ENCODE peak calls at places on chromosomes 16 and 17, in seven cellular contexts. G, O, W, I, C, K and A are unnamed samples.

GRCh38 chr17:78375401-78376079 is 2.9 kb upstream of the PGS1 start:
- DNase-seq in O (no peak), G (no peak), W (no peak), C (peak; percentile 89), I (no peak), K (no peak), A (no peak)

GRCh38 chr16:72897707-72898106 is 150.2 kb downstream of the ZFHX3 start:
- DNase-seq in W (no peak), C (no peak), G (no peak), O (no peak), K (no peak), I (no peak), A (no peak)

GRCh38 chr16:728131-728889 is 1.4 kb downstream of the HAGHL start:
- DNase-seq in G (no peak), W (peak; percentile 86), C (no peak), K (peak; percentile 96), I (no peak), O (peak; percentile 90), A (peak; percentile 93)

GRCh38 chr17:78351449-78352006 is 8.3 kb downstream of the SOCS3 start:
- DNase-seq in W (no peak), I (peak; percentile 73), K (no peak), C (peak; percentile 63), G (no peak), O (no peak), A (peak; percentile 63)

GRCh38 chr16:56351481-56351880 is 73.9 kb downstream of the AMFR start:
- DNase-seq in G (no peak), I (no peak), K (no peak), C (no peak), W (no peak), O (no peak), A (no peak)

GRCh38 chr17:28144019-28144418 is 101.5 kb downstream of the NLK start:
- DNase-seq in O (no peak), G (no peak), C (no peak), K (no peak), I (no peak), W (no peak), A (no peak)

GRCh38 chr17:81189670-81190530 is 23.9 kb upstream of the AATK start:
- DNase-seq in I (no peak), K (peak; percentile 74), O (peak; percentile 41), C (peak; percentile 29), W (no peak), G (no peak), A (peak; percentile 60)

GRCh38 chr17:5077781-5078105 is 524 bp upstream of the ZFP3 start:
- DNase-seq in K (no peak), I (no peak), O (no peak), W (no peak), G (no peak), C (no peak), A (no peak)

GRCh38 chr17:63631062-63631461 is 8.8 kb downstream of the MAP3K3 start:
- DNase-seq in C (no peak), G (no peak), K (no peak), W (no peak), O (no peak), I (no peak), A (no peak)

GRCh38 chr17:38464251-38464722 is 36.0 kb downstream of the ARHGAP23 start:
- DNase-seq in W (no peak), C (no peak), K (peak; percentile 83), O (peak; percentile 6), G (no peak), I (no peak), A (no peak)

GRCh38 chr17:40191237-40192208 is 14.3 kb downstream of the RAPGEFL1 start:
- DNase-seq in K (peak; percentile 87), O (peak; percentile 80), W (peak; percentile 43), I (peak; percentile 70), G (peak; percentile 30), C (peak; percentile 71), A (no peak)

GRCh38 chr17:38958756-38959155 is 8.4 kb downstream of the FBXO47 start:
- DNase-seq in O (no peak), K (no peak), I (no peak), W (no peak), G (no peak), C (no peak), A (peak; percentile 34)

GRCh38 chr17:2996208-2996855 is 67.1 kb downstream of the OR1D5 start:
- DNase-seq in K (no peak), G (no peak), C (no peak), I (no peak), O (no peak), W (no peak), A (no peak)

GRCh38 chr17:75181608-75182318 is 996 bp downstream of the SUMO2 start:
- DNase-seq in K (peak; percentile 36), W (no peak), G (no peak), O (peak; percentile 13), I (no peak), C (no peak), A (peak; percentile 49)

GRCh38 chr17:19796457-19796856 is 48.4 kb upstream of the ALDH3A1 start:
- DNase-seq in C (no peak), W (no peak), G (no peak), O (no peak), K (no peak), I (no peak), A (no peak)

GRCh38 chr17:77092025-77092424 is 48.7 kb upstream of the SEC14L1 start:
- DNase-seq in C (no peak), G (no peak), W (no peak), I (no peak), O (no peak), K (no peak), A (no peak)
- TF ChIP-seq JUND in C (no peak), G (no peak), W (no peak), I (no peak), O (no peak), K (no peak), A (no peak)

GRCh38 chr16:83789642-83790401 is 18.0 kb upstream of the HSBP1 start:
- DNase-seq in G (no peak), O (no peak), K (no peak), W (no peak), C (no peak), I (no peak), A (no peak)

GRCh38 chr16:83779881-83780280 is 27.9 kb upstream of the HSBP1 start:
- DNase-seq in W (no peak), O (no peak), C (no peak), I (no peak), G (no peak), K (peak; percentile 30), A (peak; percentile 32)

DNA sequence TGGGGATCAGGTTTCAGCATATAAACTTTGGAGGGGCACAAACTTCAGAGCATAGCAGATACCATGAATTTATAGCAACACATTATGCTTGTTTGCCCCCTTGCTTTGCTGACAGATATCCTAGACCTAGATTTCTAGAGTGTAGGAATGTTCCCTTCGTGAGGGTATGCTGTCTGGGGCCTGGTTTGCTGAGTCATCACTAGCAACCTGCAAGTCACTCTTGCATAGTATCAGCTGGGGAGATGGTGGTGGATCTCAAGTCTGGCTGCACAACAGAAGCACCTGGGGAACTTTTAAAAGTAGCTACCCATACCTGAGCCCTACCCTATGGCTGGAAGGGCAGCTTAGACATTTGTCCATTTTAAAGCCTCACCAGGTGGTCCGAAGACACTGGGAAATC is 22.3 kb upstream of the HSBP1 start:
- DNase-seq in W (no peak), I (no peak), C (no peak), G (no peak), O (peak; percentile 70), K (no peak), A (no peak)
- TF ChIP-seq JUND in W (no peak), I (no peak), C (no peak), G (no peak), O (peak; percentile 54), K (no peak), A (no peak)

GRCh38 chr16:66926171-66926570 is 836 bp upstream of the RRAD start:
- DNase-seq in W (no peak), G (no peak), K (no peak), C (no peak), I (no peak), O (no peak), A (no peak)

GRCh38 chr16:66928702-66929388 is 3.5 kb upstream of the RRAD start:
- DNase-seq in O (peak; percentile 65), W (no peak), C (peak; percentile 39), K (peak; percentile 59), I (peak; percentile 34), G (no peak), A (no peak)

GRCh38 chr16:66925322-66925840 is at the start of gene RRAD:
- DNase-seq in G (no peak), W (no peak), I (no peak), O (peak; percentile 38), C (no peak), K (no peak), A (no peak)

GRCh38 chr16:66927918-66928649 is 2.7 kb upstream of the RRAD start:
- DNase-seq in G (no peak), W (no peak), C (no peak), K (no peak), I (no peak), O (no peak), A (no peak)

GRCh38 chr16:66927012-66927436 is 1.7 kb upstream of the RRAD start:
- DNase-seq in C (peak; percentile 68), W (no peak), I (no peak), K (no peak), O (no peak), G (no peak), A (peak; percentile 20)
- TF ChIP-seq JUND in C (no peak), W (no peak), I (no peak), K (peak; percentile 49), O (no peak), G (no peak), A (no peak)

GRCh38 chr16:21964353-21964752 is 11.2 kb downstream of the UQCRC2 start:
- DNase-seq in I (no peak), W (no peak), K (no peak), G (no peak), C (no peak), O (no peak), A (no peak)
- TF ChIP-seq JUND in I (no peak), W (no peak), K (no peak), G (no peak), C (no peak), O (no peak), A (no peak)

GRCh38 chr17:41594363-41594915 is 7.7 kb upstream of the KRT14 start:
- DNase-seq in C (no peak), K (no peak), O (no peak), G (no peak), W (no peak), I (no peak), A (no peak)

GRCh38 chr17:41599680-41600079 is 12.9 kb downstream of the KRT16 start:
- DNase-seq in O (no peak), W (no peak), G (no peak), C (no peak), I (no peak), K (no peak), A (no peak)

GRCh38 chr17:41593306-41594095 is 6.8 kb upstream of the KRT14 start:
- DNase-seq in I (no peak), W (no peak), K (no peak), O (no peak), G (no peak), C (no peak), A (no peak)

GRCh38 chr17:41592601-41593305 is 6.1 kb upstream of the KRT14 start:
- DNase-seq in W (no peak), K (no peak), O (no peak), C (no peak), I (no peak), G (no peak), A (no peak)

DNA sequence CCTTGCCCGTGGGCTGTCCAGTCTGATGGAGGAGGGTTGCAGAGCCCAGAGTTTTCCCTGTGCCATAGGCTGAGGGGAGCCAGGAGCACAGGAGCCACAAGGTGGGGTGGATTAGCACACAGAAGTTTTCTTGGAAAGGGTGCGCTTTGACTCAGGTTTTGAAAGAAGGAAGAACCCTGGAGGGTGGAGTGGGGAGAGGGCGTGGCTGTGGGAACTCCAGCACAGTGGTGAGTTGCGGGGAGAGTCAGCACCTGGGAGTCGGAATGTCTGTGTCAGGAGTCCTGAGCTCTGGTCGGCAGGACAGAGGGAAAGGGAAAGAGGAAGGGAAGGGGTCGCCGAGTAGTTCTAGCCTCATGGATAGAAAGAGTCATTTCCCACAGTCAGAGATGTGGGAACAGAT is 8.9 kb upstream of the KRT14 start:
- DNase-seq in C (no peak), W (no peak), O (no peak), G (no peak), K (no peak), I (no peak), A (no peak)
- TF ChIP-seq JUND in C (no peak), W (no peak), O (no peak), G (no peak), K (no peak), I (no peak), A (no peak)